ENCODE peak calls at places on chromosomes 4 and X, in five cellular contexts. M is mesenchymal stem cell, Z is GM23248, A is left ventricle myocardium inferior, N is mesendoderm. Q is an unnamed sample.

GRCh38 chr4:155954118-155954503 is 445 bp upstream of the CTSO start:
- DNase-seq in A (no peak), M (no peak), N (no peak), Z (peak; percentile 20), Q (no peak)

GRCh38 chr4:108742451-108742850 is 20.4 kb downstream of the ETNPPL start:
- DNase-seq in A (no peak), Z (no peak), M (no peak), N (no peak), Q (no peak)

GRCh38 chrX:7147431-7147977 is at the start of gene STS:
- DNase-seq in M (peak; percentile 30), Z (no peak), A (peak; percentile 38), N (peak; percentile 46), Q (no peak)

GRCh38 chr4:38190717-38191178 is 230.6 kb downstream of the PTTG2 start:
- DNase-seq in N (no peak), M (peak; percentile 80), Z (peak; percentile 62), A (peak; percentile 47), Q (no peak)

GRCh38 chr4:56247646-56248045 is 139.6 kb downstream of the AASDH start:
- DNase-seq in M (no peak), A (no peak), N (no peak), Z (no peak), Q (no peak)

GRCh38 chr4:60857354-60857753 is 342.8 kb upstream of the ADGRL3 start:
- DNase-seq in N (no peak), M (no peak), Z (no peak), A (no peak), Q (no peak)

GRCh38 chr4:183200453-183200852 is 101.4 kb downstream of the WWC2 start:
- DNase-seq in A (peak; percentile 48), Z (peak; percentile 97), N (no peak), M (peak; percentile 56), Q (peak; percentile 4)

GRCh38 chr4:156193116-156193515 is 239.4 kb upstream of the CTSO start:
- DNase-seq in M (no peak), Z (no peak), A (no peak), N (no peak), Q (no peak)

GRCh38 chr4:88792821-88793220 is 95.2 kb upstream of the NAP1L5 start:
- DNase-seq in N (peak; percentile 70), Z (peak; percentile 58), A (no peak), M (no peak), Q (peak; percentile 1)

GRCh38 chr4:53012738-53013137 is 150.6 kb downstream of the RASL11B start:
- DNase-seq in N (no peak), M (peak; percentile 61), Z (peak; percentile 47), A (no peak), Q (no peak)

GRCh38 chrX:154436597-154437397 is at the start of gene GDI1:
- DNase-seq in A (peak; percentile 65), M (peak; percentile 62), Z (peak; percentile 65), N (peak; percentile 60), Q (peak; percentile 94)

GRCh38 chrX:116667346-116667745 is 204.6 kb upstream of the CT83 start:
- DNase-seq in M (no peak), Z (no peak), A (no peak), N (peak; percentile 2), Q (no peak)

GRCh38 chr4:73600917-73601316 is 19.3 kb downstream of the RASSF6 start:
- DNase-seq in M (peak; percentile 52), Z (no peak), N (no peak), A (no peak), Q (no peak)

GRCh38 chrX:129115104-129115503 is 408.2 kb downstream of the SMARCA1 start:
- DNase-seq in Z (peak; percentile 16), M (peak; percentile 18), A (no peak), N (peak; percentile 76), Q (peak; percentile 47)

GRCh38 chr4:65999518-65999871 is 329.2 kb upstream of the EPHA5 start:
- DNase-seq in M (no peak), A (no peak), N (no peak), Z (no peak), Q (no peak)

GRCh38 chr4:152686452-152687013 is 6.7 kb upstream of the TMEM154 start:
- DNase-seq in M (no peak), N (peak; percentile 63), Z (no peak), A (no peak), Q (no peak)

GRCh38 chr4:152935661-152936445 is at the start of gene FHDC1:
- DNase-seq in Z (peak; percentile 39), N (peak; percentile 93), M (peak; percentile 6), A (no peak), Q (peak; percentile 96)

GRCh38 chrX:112786076-112786475 is 54.6 kb downstream of the AMOT start:
- DNase-seq in Z (no peak), A (no peak), M (no peak), N (no peak), Q (no peak)

GRCh38 chr4:76147454-76148141 is 599 bp downstream of the NUP54 start:
- DNase-seq in Z (peak; percentile 87), N (peak; percentile 98), M (peak; percentile 88), A (peak; percentile 18), Q (peak; percentile 94)

GRCh38 chrX:97021680-97022079 is 138.0 kb downstream of the RPA4 start:
- DNase-seq in A (no peak), Z (peak; percentile 5), M (peak; percentile 34), N (no peak), Q (no peak)

GRCh38 chr4:86613734-86614133 is 19.6 kb downstream of the PTPN13 start:
- DNase-seq in Z (no peak), M (no peak), A (no peak), N (no peak), Q (no peak)

GRCh38 chrX:87299563-87300160 is 217.9 kb upstream of the KLHL4 start:
- DNase-seq in Z (peak; percentile 12), N (peak; percentile 3), A (no peak), M (peak; percentile 1), Q (peak; percentile 1)

GRCh38 chrX:155086202-155086840 is 15.0 kb downstream of the BRCC3 start:
- DNase-seq in Z (peak; percentile 33), M (peak; percentile 38), A (no peak), N (peak; percentile 64), Q (peak; percentile 71)

GRCh38 chrX:75781618-75782017 is 3.4 kb downstream of the MAGEE2 start:
- DNase-seq in A (peak; percentile 29), M (no peak), Z (peak; percentile 10), N (no peak), Q (no peak)

GRCh38 chr4:185249105-185249504 is 39.7 kb downstream of the SNX25 start:
- DNase-seq in M (no peak), Z (no peak), N (no peak), A (no peak), Q (no peak)

GRCh38 chr4:153232768-153233167 is 28.5 kb downstream of the TRIM2 start:
- DNase-seq in M (peak; percentile 33), Z (peak; percentile 30), N (peak; percentile 92), A (peak; percentile 52), Q (peak; percentile 71)

GRCh38 chr4:184868623-184869022 is 42.9 kb upstream of the ACSL1 start:
- DNase-seq in Z (no peak), N (no peak), M (no peak), A (no peak), Q (no peak)

GRCh38 chr4:1614854-1615595 is 69.1 kb downstream of the FAM53A start:
- DNase-seq in M (no peak), N (no peak), A (no peak), Z (no peak), Q (no peak)

GRCh38 chr4:75107703-75108612 is 175.0 kb downstream of the PARM1 start:
- DNase-seq in Z (no peak), A (no peak), M (peak; percentile 29), N (no peak), Q (no peak)

GRCh38 chrX:103878466-103879151 is 46.6 kb upstream of the RAB9B start:
- DNase-seq in Z (peak; percentile 75), M (peak; percentile 60), A (no peak), N (peak; percentile 79), Q (no peak)

GRCh38 chrX:29941292-29941691 is 274.1 kb upstream of the MAGEB2 start:
- DNase-seq in M (peak; percentile 19), A (no peak), N (peak; percentile 83), Z (no peak), Q (no peak)

GRCh38 chrX:49069038-49069437 is 4.8 kb downstream of the PRAF2 start:
- DNase-seq in Z (no peak), M (no peak), A (no peak), N (no peak), Q (peak; percentile 45)

GRCh38 chrX:49067285-49068120 is 6.3 kb downstream of the PRAF2 start:
- DNase-seq in A (no peak), Z (no peak), N (no peak), M (no peak), Q (peak; percentile 66)

GRCh38 chrX:49066278-49066677 is 7.5 kb downstream of the CCDC120 start:
- DNase-seq in N (no peak), Z (no peak), A (no peak), M (no peak), Q (no peak)

GRCh38 chrX:49064735-49065134 is 5.9 kb downstream of the CCDC120 start:
- DNase-seq in Z (no peak), M (no peak), N (no peak), A (no peak), Q (peak; percentile 59)

GRCh38 chrX:49066690-49067089 is 7.1 kb downstream of the PRAF2 start:
- DNase-seq in A (no peak), M (no peak), Z (no peak), N (no peak), Q (peak; percentile 54)
- H3K36me3 ChIP-seq in A (no peaks in the 10 kb centered on the region), M (peaks cover 10% of the 10 kb centered on the region), Z (no peaks in the 10 kb centered on the region), N (no peaks in the 10 kb centered on the region), Q (peaks cover 2% of the 10 kb centered on the region)

DNA sequence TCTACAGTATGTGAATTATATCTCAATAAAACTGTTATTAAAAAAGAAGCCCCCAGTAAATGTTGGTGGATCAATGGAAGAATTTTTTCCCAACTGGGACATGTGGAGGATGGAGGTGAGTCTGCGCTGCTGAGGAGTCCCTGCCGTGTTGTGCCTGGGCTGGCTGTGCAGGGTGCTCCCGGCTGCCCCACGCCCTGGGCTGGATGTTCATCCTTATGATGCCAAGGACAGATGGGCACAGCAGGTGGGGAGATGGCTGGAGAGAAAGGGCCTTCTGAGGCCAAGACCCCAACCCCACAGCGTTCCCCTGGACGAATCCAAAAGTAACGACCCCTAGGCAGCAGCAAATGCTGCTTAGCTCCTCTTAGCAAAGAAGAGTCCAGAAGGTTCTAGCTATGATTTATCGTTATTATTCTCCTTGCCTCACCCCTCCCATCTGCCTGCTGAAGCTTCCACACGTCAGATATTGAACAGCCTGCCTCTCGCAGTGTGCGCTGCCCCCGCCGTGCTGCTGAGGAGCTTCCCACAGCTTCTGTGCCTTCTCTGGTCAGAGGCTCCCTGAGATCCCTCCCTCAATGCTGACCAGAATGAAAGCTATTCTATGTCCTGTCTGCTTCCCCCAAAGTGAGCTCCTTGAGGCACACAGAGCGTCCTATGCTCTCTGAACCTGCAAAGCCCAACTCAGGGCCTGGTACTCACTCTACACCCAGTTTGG is 26.5 kb downstream of the HMX1 start:
- DNase-seq in M (no peak), Z (no peak), A (no peak), N (no peak), Q (no peak)
- H3K27me3 ChIP-seq in M (no peaks in the 10 kb centered on the region), Z (peaks cover 24% of the 10 kb centered on the region), A (peaks cover 82% of the 10 kb centered on the region), N (no peaks in the 10 kb centered on the region), Q (no peaks in the 10 kb centered on the region)

GRCh38 chr4:9987749-9988346 is 33.4 kb downstream of the SLC2A9 start:
- DNase-seq in Z (no peak), A (no peak), M (no peak), N (no peak), Q (no peak)
- H3K4me3 ChIP-seq in Z (no peak overlapping the region), A (no peak overlapping the region), M (no peak overlapping the region), N (no peak overlapping the region), Q (no peak overlapping the region)

DNA sequence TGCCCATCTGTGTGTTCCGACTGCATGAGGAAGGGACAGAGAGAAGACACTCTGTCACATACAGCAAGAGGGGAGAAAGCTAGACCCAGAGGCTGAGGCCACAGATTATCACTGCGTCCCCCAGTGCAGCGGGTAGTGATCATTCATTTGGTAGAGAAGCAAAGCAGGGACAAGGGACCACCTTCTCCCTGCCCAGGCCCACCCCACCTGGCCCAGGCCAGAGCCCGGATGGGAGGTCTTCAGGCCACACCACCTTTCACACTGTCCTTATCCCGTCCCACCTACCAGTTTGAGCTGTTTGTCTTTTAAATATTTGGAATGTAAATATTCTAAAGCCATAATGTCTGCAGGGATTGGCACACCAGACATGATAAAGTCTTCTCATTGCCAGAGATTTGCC is 10.6 kb downstream of the TNIP2 start:
- DNase-seq in M (no peak), A (no peak), N (no peak), Z (no peak), Q (no peak)
- H3K36me3 ChIP-seq in M (peaks cover 63% of the 10 kb centered on the region), A (peaks cover 65% of the 10 kb centered on the region), N (peaks cover 6% of the 10 kb centered on the region), Z (no peaks in the 10 kb centered on the region), Q (peaks cover 26% of the 10 kb centered on the region)